ENCODE peak calls at places on chromosome 6, in five cellular contexts. H, I, N, D and F are unnamed samples.

GRCh38 chr6:6039946-6040509 is 33.3 kb upstream of the NRN1 start:
- DNase-seq in D (no peak), N (no peak), H (no peak), I (no peak), F (no peak)

GRCh38 chr6:44439270-44440045 is 52.0 kb downstream of the CDC5L start:
- DNase-seq in D (no peak), N (no peak), I (no peak), H (no peak), F (no peak)

GRCh38 chr6:109762769-109763450 is 71.8 kb downstream of the FIG4 start:
- DNase-seq in D (no peak), H (no peak), N (no peak), I (no peak), F (no peak)

GRCh38 chr6:157086632-157087031 is 236.7 kb downstream of the TMEM242 start:
- DNase-seq in I (no peak), N (no peak), D (no peak), H (no peak), F (no peak)

GRCh38 chr6:14200047-14200446 is 82.5 kb downstream of the CD83 start:
- DNase-seq in I (no peak), D (no peak), N (no peak), H (no peak), F (no peak)

GRCh38 chr6:98657764-98658163 is 176.6 kb upstream of the POU3F2 start:
- DNase-seq in H (no peak), N (no peak), D (peak; percentile 18), I (no peak), F (peak; percentile 70)

GRCh38 chr6:42777126-42777822 is 4.6 kb upstream of the BICRAL start:
- DNase-seq in H (no peak), I (no peak), D (peak; percentile 53), N (peak; percentile 83), F (no peak)

GRCh38 chr6:160248538-160248937 is 10.1 kb downstream of the SLC22A2 start:
- DNase-seq in I (no peak), N (no peak), D (no peak), H (no peak), F (no peak)

GRCh38 chr6:48101277-48101676 is 9.7 kb downstream of the PTCHD4 start:
- DNase-seq in D (no peak), I (no peak), H (no peak), N (no peak), F (no peak)

GRCh38 chr6:156582509-156582992 is 194.6 kb upstream of the ARID1B start:
- DNase-seq in D (no peak), N (no peak), I (no peak), H (no peak), F (no peak)

GRCh38 chr6:111730835-111731234 is 125.2 kb upstream of the TRAF3IP2 start:
- DNase-seq in N (no peak), H (no peak), I (no peak), D (no peak), F (no peak)

GRCh38 chr6:1024587-1024986 is 287.3 kb upstream of the FOXQ1 start:
- DNase-seq in N (no peak), I (no peak), H (no peak), D (peak; percentile 52), F (no peak)

GRCh38 chr6:127118505-127119360 is at the start of gene RSPO3:
- DNase-seq in I (no peak), H (peak; percentile 44), D (no peak), N (no peak), F (peak; percentile 21)

GRCh38 chr6:53734473-53735299 is 60.1 kb upstream of the LRRC1 start:
- DNase-seq in N (peak; percentile 26), I (peak; percentile 92), D (peak; percentile 31), H (peak; percentile 9), F (peak; percentile 46)

GRCh38 chr6:149963462-149964242 is at the start of gene ULBP1:
- DNase-seq in N (no peak), I (peak; percentile 81), D (no peak), H (peak; percentile 74), F (peak; percentile 92)
- TF ChIP-seq JUND in N (no peak), I (no peak), D (no peak), H (no peak), F (no peak)

GRCh38 chr6:86858970-86859369 is 78.4 kb upstream of the HTR1E start:
- DNase-seq in D (no peak), H (no peak), I (no peak), N (no peak), F (no peak)

GRCh38 chr6:86859513-86859912 is 77.8 kb upstream of the HTR1E start:
- DNase-seq in H (no peak), N (no peak), D (no peak), I (no peak), F (no peak)

DNA sequence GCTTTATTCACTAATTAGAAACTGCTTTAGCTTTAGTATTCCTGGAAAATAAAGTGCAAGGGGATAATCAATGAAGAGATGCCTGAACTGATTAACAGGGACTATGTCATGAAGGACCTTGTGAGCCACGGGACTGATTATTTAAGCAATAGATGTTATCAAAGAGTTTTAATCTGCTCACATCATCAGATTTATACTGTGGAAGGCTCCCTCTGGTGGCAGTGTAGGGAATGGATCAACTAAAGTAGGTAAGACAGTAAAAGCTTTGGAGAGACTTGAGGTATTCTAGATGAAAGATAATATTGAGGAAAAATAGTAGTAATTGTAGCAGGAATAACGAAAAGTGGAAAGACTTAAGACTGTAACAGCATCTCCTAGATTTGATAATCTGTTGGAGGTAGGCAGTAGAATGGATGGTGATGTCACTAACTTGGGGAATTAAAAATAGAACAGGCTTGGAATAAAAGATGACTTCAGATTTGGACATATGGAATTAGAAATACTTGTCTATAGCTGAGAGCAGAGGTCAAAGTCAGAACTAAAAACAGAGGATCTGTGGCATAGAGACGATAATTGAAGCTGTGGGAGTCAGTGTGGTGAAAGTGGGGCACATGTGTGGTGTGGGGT is 80.3 kb upstream of the HTR1E start:
- DNase-seq in I (peak; percentile 31), N (no peak), H (peak; percentile 4), D (peak; percentile 33), F (peak; percentile 4)
- TF ChIP-seq JUND in I (no peak), N (no peak), H (no peak), D (no peak), F (no peak)

GRCh38 chr6:138654715-138655634 is 118.6 kb upstream of the CCDC28A start:
- DNase-seq in H (no peak), N (peak; percentile 50), I (peak; percentile 16), D (no peak), F (no peak)
- TF ChIP-seq JUND in H (no peak), N (peak; percentile 89), I (peak; percentile 46), D (no peak), F (no peak)

GRCh38 chr6:15996030-15996429 is 132.9 kb upstream of the MYLIP start:
- DNase-seq in I (no peak), H (no peak), N (no peak), D (no peak), F (no peak)
- TF ChIP-seq JUND in I (no peak), H (no peak), N (no peak), D (no peak), F (no peak)